ENCODE peak calls at places on chromosomes 5 and 9, in nine cellular contexts. R is EL; X is HTR-8/SVneo; W is T-helper 9 cell; Z is AML-193; J is KG1; E is stimulated activated CD8-positive, alpha-beta memory T cell treated with anti-CD3 and anti-CD28 coated beads, Interleukin-7, amount 100 ng/mL, for 24 hours; A is T-helper 2 cell; U is posterior cingulate gyrus. I is an unnamed sample.

GRCh38 chr5:150006318-150006717 is 5.8 kb downstream of the HMGXB3 start:
- DNase-seq in A (no peak), Z (no peak), X (no peak), U (no peak), E (no peak), R (no peak), W (no peak), J (no peak), I (no peak)

GRCh38 chr9:14585730-14586473 is 107.3 kb downstream of the ZDHHC21 start:
- DNase-seq in W (no peak), X (no peak), J (no peak), A (no peak), E (no peak), U (no peak), Z (no peak), R (no peak), I (no peak)

GRCh38 chr5:157295247-157295646 is 29.3 kb downstream of the CYFIP2 start:
- DNase-seq in A (no peak), R (no peak), X (no peak), U (no peak), E (no peak), W (no peak), Z (no peak), J (no peak), I (no peak)

GRCh38 chr5:135565691-135566421 is 12.9 kb downstream of the CXCL14 start:
- DNase-seq in X (peak; percentile 71), J (no peak), R (peak; percentile 64), A (peak; percentile 66), Z (peak; percentile 41), U (peak; percentile 83), W (peak; percentile 59), E (peak; percentile 56), I (peak; percentile 61)

GRCh38 chr5:82413302-82414042 is 135.3 kb upstream of the RPS23 start:
- DNase-seq in Z (no peak), R (peak; percentile 85), E (no peak), J (peak; percentile 48), A (no peak), X (peak; percentile 39), W (no peak), U (no peak), I (no peak)

GRCh38 chr5:16593630-16594029 is 23.2 kb downstream of the RETREG1 start:
- DNase-seq in X (no peak), A (no peak), E (no peak), J (no peak), Z (no peak), R (no peak), U (no peak), W (no peak), I (no peak)

GRCh38 chr9:107751522-107752235 is 262.1 kb upstream of the KLF4 start:
- DNase-seq in A (no peak), X (no peak), J (no peak), Z (no peak), U (no peak), R (peak; percentile 67), W (no peak), E (no peak), I (peak; percentile 74)

GRCh38 chr5:35129921-35130485 is 82.3 kb upstream of the AGXT2 start:
- DNase-seq in W (peak; percentile 18), X (peak; percentile 37), U (no peak), R (peak; percentile 70), E (peak; percentile 7), J (no peak), A (peak; percentile 23), Z (no peak), I (no peak)

GRCh38 chr9:87886210-87887150 is 3.8 kb downstream of the SPATA31E1 start:
- DNase-seq in E (no peak), R (no peak), W (no peak), Z (no peak), J (no peak), A (no peak), X (no peak), U (no peak), I (no peak)

GRCh38 chr9:109780453-109781033 is 545 bp downstream of the PALM2AKAP2 start:
- DNase-seq in Z (no peak), W (no peak), R (peak; percentile 40), U (no peak), E (no peak), J (no peak), A (no peak), X (peak; percentile 14), I (no peak)

GRCh38 chr5:68273717-68274409 is 58.3 kb downstream of the PIK3R1 start:
- DNase-seq in J (no peak), R (no peak), A (no peak), E (no peak), U (no peak), Z (no peak), X (no peak), W (no peak), I (no peak)

GRCh38 chr5:15574806-15575205 is 74.8 kb downstream of the FBXL7 start:
- DNase-seq in Z (no peak), U (no peak), J (no peak), A (no peak), W (no peak), X (no peak), R (no peak), E (no peak), I (no peak)

GRCh38 chr5:68443091-68443490 is 227.5 kb downstream of the PIK3R1 start:
- DNase-seq in U (no peak), J (no peak), A (no peak), W (no peak), R (no peak), X (no peak), Z (no peak), E (no peak), I (no peak)

GRCh38 chr9:124506931-124507879 is at the start of gene NR5A1:
- DNase-seq in E (no peak), R (no peak), U (no peak), J (no peak), W (no peak), Z (no peak), A (no peak), X (no peak), I (no peak)

GRCh38 chr9:76107487-76107886 is 217.0 kb downstream of the PCSK5 start:
- DNase-seq in X (no peak), Z (no peak), E (no peak), A (no peak), U (no peak), R (no peak), J (no peak), W (no peak), I (no peak)

GRCh38 chr5:143564417-143564816 is 160.9 kb upstream of the NR3C1 start:
- DNase-seq in X (no peak), J (no peak), A (no peak), W (no peak), E (no peak), Z (no peak), R (no peak), U (no peak), I (no peak)

GRCh38 chr5:32443145-32443540 is 1.4 kb downstream of the ZFR start:
- DNase-seq in U (no peak), J (peak; percentile 10), E (no peak), A (no peak), Z (no peak), X (no peak), R (peak; percentile 50), W (no peak), I (peak; percentile 9)

GRCh38 chr5:179967489-179967888 is 59.8 kb upstream of the TBC1D9B start:
- DNase-seq in Z (no peak), J (no peak), A (no peak), E (no peak), R (no peak), X (no peak), W (no peak), U (no peak), I (no peak)

GRCh38 chr5:29960323-29960722 is 1233.2 kb upstream of the CDH6 start:
- DNase-seq in W (no peak), X (no peak), J (no peak), R (no peak), U (no peak), E (no peak), Z (no peak), A (no peak), I (no peak)

GRCh38 chr5:172593306-172593705 is 47.8 kb upstream of the NEURL1B start:
- DNase-seq in U (no peak), R (no peak), X (no peak), W (no peak), Z (no peak), J (no peak), E (no peak), A (no peak), I (no peak)

I was measured in lung microvascular endothelial cell.